ENCODE peak calls at places on chromosomes 11 and 22, in eight cellular contexts. B is left cardiac atrium, V is NCI-H1092, S is cardiac fibroblast, M is activated T-cell treated with anti-CD3 and anti-CD28 coated beads for 1 hour, I is T-helper 2 cell, D is iPS-NIHi11, C is skeletal muscle cell. X is an unnamed sample.

GRCh38 chr11:104164028-104164520 is at the start of gene PDGFD:
- DNase-seq in B (peak; percentile 73), V (no peak), S (peak; percentile 64), M (peak; percentile 12), I (no peak), D (peak; percentile 81), C (no peak), X (peak; percentile 82)

GRCh38 chr11:102006835-102007566 is 40.2 kb upstream of the CFAP300 start:
- DNase-seq in B (no peak), V (no peak), S (no peak), M (no peak), I (no peak), D (no peak), C (no peak), X (no peak)

GRCh38 chr11:9574556-9574805 is 1.0 kb downstream of the WEE1 start:
- DNase-seq in B (peak; percentile 60), V (no peak), S (peak; percentile 48), M (no peak), I (no peak), D (no peak), C (no peak), X (no peak)

GRCh38 chr11:14860511-14860910 is 31.5 kb downstream of the CYP2R1 start:
- DNase-seq in B (no peak), V (no peak), S (peak; percentile 4), M (no peak), I (no peak), D (no peak), C (no peak), X (no peak)

GRCh38 chr11:2813141-2813908 is 72.2 kb downstream of the CDKN1C start:
- DNase-seq in B (no peak), V (no peak), S (peak; percentile 16), M (no peak), I (no peak), D (no peak), C (peak; percentile 36), X (no peak)

GRCh38 chr22:38462960-38463784 is 4.7 kb upstream of the KDELR3 start:
- DNase-seq in B (peak; percentile 67), V (no peak), S (no peak), M (no peak), I (no peak), D (peak; percentile 77), C (no peak), X (no peak)

GRCh38 chr22:19723165-19723989 is at the start of gene GP1BB:
- DNase-seq in B (peak; percentile 78), V (no peak), S (no peak), M (peak; percentile 20), I (no peak), D (peak; percentile 63), C (no peak), X (no peak)

GRCh38 chr11:129815596-129816461 is at the start of gene TMEM45B:
- DNase-seq in B (no peak), V (peak; percentile 35), S (no peak), M (no peak), I (peak; percentile 14), D (peak; percentile 76), C (no peak), X (peak; percentile 61)

GRCh38 chr22:22692707-22693530 is 48.5 kb downstream of the GGTLC2 start:
- DNase-seq in B (no peak), V (peak; percentile 5), S (peak; percentile 79), M (peak; percentile 60), I (peak; percentile 43), D (peak; percentile 86), C (no peak), X (peak; percentile 64)

GRCh38 chr22:18119409-18120110 is 9.0 kb downstream of the TUBA8 start:
- DNase-seq in B (no peak), V (no peak), S (no peak), M (no peak), I (no peak), D (no peak), C (no peak), X (no peak)

GRCh38 chr11:128187829-128188228 is 399.5 kb downstream of the ETS1 start:
- DNase-seq in B (no peak), V (no peak), S (no peak), M (no peak), I (no peak), D (no peak), C (no peak), X (peak; percentile 64)

GRCh38 chr11:1008001-1008400 is 28.5 kb downstream of the MUC6 start:
- DNase-seq in B (no peak), V (no peak), S (no peak), M (no peak), I (no peak), D (no peak), C (no peak), X (no peak)

GRCh38 chr11:794766-795637 is 3.1 kb downstream of the SLC25A22 start:
- DNase-seq in B (no peak), V (no peak), S (no peak), M (no peak), I (no peak), D (no peak), C (no peak), X (no peak)

GRCh38 chr11:2258501-2259465 is 11.6 kb downstream of the ASCL2 start:
- DNase-seq in B (no peak), V (no peak), S (no peak), M (no peak), I (no peak), D (no peak), C (no peak), X (no peak)

X was measured in BE2C.